ENCODE peak calls at places on chromosome 15, in eight cellular contexts. V, L, C, N, P, A, X and H are unnamed samples.

GRCh38 chr15:80605591-80606150 is 89.4 kb upstream of the ABHD17C start:
- DNase-seq in A (no peak), P (no peak), C (no peak), V (no peak), L (no peak), N (no peak), X (no peak), H (no peak)

GRCh38 chr15:29676961-29677402 is 145.3 kb downstream of the TJP1 start:
- DNase-seq in V (peak), A (no peak), L (peak), X (no peak), C (peak), N (no peak), P (no peak), H (no peak)

GRCh38 chr15:33581032-33581431 is 270.3 kb downstream of the RYR3 start:
- DNase-seq in L (peak), N (peak), P (no peak), C (peak), V (peak), A (no peak), X (no peak), H (peak)

GRCh38 chr15:77070180-77070499 is 769 bp downstream of the TSPAN3 start:
- DNase-seq in V (no peak), P (no peak), X (no peak), N (no peak), C (no peak), A (no peak), L (no peak), H (no peak)

GRCh38 chr15:51185213-51185619 is 90.5 kb upstream of the TNFAIP8L3 start:
- DNase-seq in X (no peak), A (no peak), C (no peak), V (no peak), P (no peak), L (no peak), N (no peak), H (no peak)

GRCh38 chr15:69462493-69463181 is 10.0 kb downstream of the RPLP1 start:
- DNase-seq in V (peak), X (peak), N (peak), P (peak), L (peak), C (peak), A (peak), H (peak)

GRCh38 chr15:25543156-25543555 is 104.3 kb upstream of the UBE3A start:
- DNase-seq in V (peak), N (peak), C (peak), A (peak), L (peak), X (no peak), P (peak), H (peak)

GRCh38 chr15:90231028-90232017 is 2.4 kb downstream of the CIB1 start:
- DNase-seq in P (no peak), V (no peak), N (no peak), A (no peak), L (no peak), X (no peak), C (no peak), H (no peak)

GRCh38 chr15:93563218-93563617 is 474.2 kb upstream of the RGMA start:
- DNase-seq in N (no peak), P (no peak), X (no peak), A (no peak), C (no peak), V (no peak), L (no peak), H (no peak)

GRCh38 chr15:55574096-55574495 is 14.0 kb downstream of the PYGO1 start:
- DNase-seq in P (no peak), N (no peak), X (no peak), V (peak), L (no peak), A (no peak), C (no peak), H (no peak)

GRCh38 chr15:31364301-31365031 is 37.8 kb downstream of the KLF13 start:
- DNase-seq in X (no peak), C (no peak), L (no peak), N (no peak), A (no peak), V (no peak), P (peak), H (no peak)

GRCh38 chr15:85542895-85543331 is 162.5 kb downstream of the AKAP13 start:
- DNase-seq in C (peak), L (peak), A (no peak), V (no peak), X (no peak), P (no peak), N (no peak), H (no peak)

GRCh38 chr15:90774731-90775521 is 57.8 kb downstream of the BLM start:
- DNase-seq in N (peak), C (peak), L (peak), A (no peak), P (no peak), X (peak), V (peak), H (peak)

GRCh38 chr15:37698679-37699078 is 235.8 kb upstream of the TMCO5A start:
- DNase-seq in P (no peak), V (peak), C (peak), L (no peak), N (peak), A (no peak), X (no peak), H (peak)

GRCh38 chr15:90756916-90757315 is 39.8 kb downstream of the BLM start:
- DNase-seq in X (no peak), N (no peak), C (peak), L (peak), P (no peak), A (no peak), V (no peak), H (no peak)

GRCh38 chr15:23565395-23566069 is at the start of gene MKRN3:
- DNase-seq in L (peak), N (peak), C (peak), A (no peak), P (no peak), V (peak), X (peak), H (no peak)

GRCh38 chr15:90594297-90594696 is 64.6 kb downstream of the CRTC3 start:
- DNase-seq in C (peak), L (no peak), V (no peak), A (peak), N (peak), X (no peak), P (peak), H (no peak)

GRCh38 chr15:101481917-101482525 is 7.5 kb downstream of the PCSK6 start:
- DNase-seq in V (no peak), C (no peak), N (no peak), A (no peak), L (no peak), P (no peak), X (no peak), H (no peak)

GRCh38 chr15:95600367-95600766 is 730.1 kb upstream of the NR2F2 start:
- DNase-seq in A (no peak), N (no peak), C (no peak), V (no peak), L (no peak), X (no peak), P (no peak), H (no peak)

GRCh38 chr15:57321973-57322601 is 54.2 kb upstream of the CGNL1 start:
- DNase-seq in V (no peak), P (no peak), A (no peak), X (no peak), N (no peak), L (no peak), C (no peak), H (no peak)

GRCh38 chr15:45892182-45892581 is 257.4 kb downstream of the SQOR start:
- DNase-seq in X (no peak), C (no peak), N (peak), A (no peak), L (no peak), P (no peak), V (no peak), H (peak)

GRCh38 chr15:31382693-31383005 is 56.0 kb downstream of the KLF13 start:
- DNase-seq in A (no peak), X (no peak), V (no peak), C (no peak), N (no peak), L (no peak), P (no peak), H (no peak)

GRCh38 chr15:82108489-82109078 is 62.8 kb upstream of the MEX3B start:
- DNase-seq in N (peak), A (no peak), V (peak), P (peak), L (peak), X (peak), C (peak), H (peak)

GRCh38 chr15:98753726-98754125 is 105.4 kb downstream of the IGF1R start:
- DNase-seq in V (no peak), L (no peak), N (no peak), A (no peak), C (no peak), P (no peak), X (no peak), H (no peak)

GRCh38 chr15:46751303-46751702 is 966.0 kb upstream of the SEMA6D start:
- DNase-seq in P (no peak), X (no peak), C (no peak), L (no peak), A (no peak), V (no peak), N (no peak), H (no peak)

GRCh38 chr15:96066852-96067490 is 263.5 kb upstream of the NR2F2 start:
- DNase-seq in A (no peak), C (peak), X (no peak), P (no peak), L (no peak), V (no peak), N (no peak), H (no peak)

GRCh38 chr15:60905587-60905986 is 323.5 kb downstream of the RORA start:
- DNase-seq in V (no peak), L (no peak), A (no peak), N (no peak), P (no peak), X (no peak), C (no peak), H (no peak)

GRCh38 chr15:76345880-76346665 is 9.5 kb downstream of the ISL2 start:
- DNase-seq in A (no peak), V (no peak), P (no peak), N (no peak), X (no peak), L (no peak), C (no peak), H (no peak)

GRCh38 chr15:29942144-29942543 is 119.9 kb upstream of the TJP1 start:
- DNase-seq in A (no peak), C (no peak), L (no peak), N (no peak), P (no peak), V (no peak), X (no peak), H (no peak)

GRCh38 chr15:32677238-32677750 is 35.8 kb downstream of the SCG5 start:
- DNase-seq in L (no peak), C (peak), X (no peak), V (peak), A (no peak), N (no peak), P (no peak), H (no peak)

GRCh38 chr15:99536422-99537033 is 29.3 kb upstream of the MEF2A start:
- DNase-seq in L (peak), C (peak), N (peak), X (peak), P (peak), A (no peak), V (peak), H (peak)

GRCh38 chr15:48096813-48097212 is 24.0 kb upstream of the SLC24A5 start:
- DNase-seq in N (peak), C (peak), X (no peak), V (peak), P (no peak), L (peak), A (no peak), H (peak)

GRCh38 chr15:80568876-80569605 is 126.1 kb upstream of the ABHD17C start:
- DNase-seq in N (no peak), P (no peak), A (no peak), X (no peak), L (peak), V (no peak), C (no peak), H (no peak)

GRCh38 chr15:29204356-29204755 is 65.3 kb downstream of the NSMCE3 start:
- DNase-seq in X (no peak), L (no peak), P (no peak), C (no peak), N (no peak), V (no peak), A (no peak), H (no peak)

GRCh38 chr15:36936652-36937051 is 163.7 kb downstream of the MEIS2 start:
- DNase-seq in X (no peak), A (no peak), P (no peak), C (peak), L (peak), V (peak), N (peak), H (peak)

GRCh38 chr15:26449296-26449695 is 323.6 kb downstream of the GABRB3 start:
- DNase-seq in N (peak), P (no peak), A (no peak), L (no peak), C (peak), V (peak), X (no peak), H (peak)

GRCh38 chr15:76328106-76328696 is 8.4 kb upstream of the ISL2 start:
- DNase-seq in L (no peak), C (no peak), X (no peak), P (no peak), N (no peak), A (no peak), V (no peak), H (no peak)

GRCh38 chr15:32819406-32819930 is 101.7 kb downstream of the GREM1 start:
- DNase-seq in V (peak), N (peak), X (no peak), A (no peak), C (peak), P (no peak), L (no peak), H (no peak)

GRCh38 chr15:88529021-88529630 is 17.4 kb downstream of the DET1 start:
- DNase-seq in A (no peak), L (peak), P (no peak), V (peak), N (peak), C (no peak), X (no peak), H (peak)

DNA sequence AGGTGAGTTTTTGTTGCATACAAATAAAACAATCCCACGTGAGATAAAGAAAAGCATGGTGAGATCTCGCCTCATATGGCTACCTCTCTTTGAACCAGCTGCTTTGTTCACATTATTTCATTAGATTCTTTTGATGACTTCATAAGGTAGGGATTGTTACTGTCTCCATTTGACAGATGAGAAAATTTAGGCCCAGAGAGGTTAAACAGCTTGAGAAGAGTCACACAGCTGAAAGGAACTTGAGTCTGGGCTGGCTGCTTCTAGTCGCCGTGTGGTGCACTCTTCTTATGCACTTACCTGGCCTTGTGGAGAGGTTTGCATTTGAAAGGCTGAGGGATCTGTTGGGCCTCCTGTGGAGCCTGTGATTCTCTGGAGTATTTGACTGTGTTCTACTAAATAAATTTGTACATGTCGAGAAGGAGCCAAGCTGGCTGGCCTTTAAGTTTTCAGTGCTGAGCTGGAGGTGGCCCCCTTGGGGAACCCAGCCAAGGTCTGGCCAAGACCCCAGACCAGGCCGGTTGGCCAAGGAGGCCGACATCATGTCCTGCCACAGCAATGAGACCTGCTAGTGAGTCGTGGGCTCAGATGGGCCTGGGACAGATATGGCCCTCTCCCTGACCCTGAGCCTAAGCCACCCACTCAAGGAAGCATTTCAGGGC is 125.1 kb downstream of the SMAD6 start:
- DNase-seq in N (no peak), X (no peak), L (no peak), C (no peak), V (no peak), A (no peak), P (no peak), H (no peak)
- TF ChIP-seq CTCF in N (no peak), X (no peak), L (no peak), C (no peak), V (no peak), A (no peak), P (no peak), H (no peak)

GRCh38 chr15:44426975-44427755 is at the start of gene CTDSPL2:
- DNase-seq in P (peak), N (peak), X (peak), L (peak), C (peak), A (peak), V (peak), H (peak)
- TF ChIP-seq CTCF in P (peak), N (no peak), X (peak), L (peak), C (peak), A (no peak), V (no peak), H (peak)

GRCh38 chr15:41583795-41584194 is 24.8 kb downstream of the TYRO3 start:
- DNase-seq in L (no peak), P (no peak), A (no peak), X (no peak), V (no peak), C (no peak), N (no peak), H (no peak)

GRCh38 chr15:41577863-41578735 is 19.1 kb downstream of the TYRO3 start:
- DNase-seq in P (no peak), C (no peak), V (no peak), X (no peak), A (no peak), L (no peak), N (no peak), H (no peak)

GRCh38 chr15:41578736-41579383 is 19.8 kb downstream of the TYRO3 start:
- DNase-seq in C (no peak), X (no peak), L (no peak), V (no peak), N (no peak), P (no peak), A (no peak), H (no peak)

GRCh38 chr15:41584636-41585139 is 25.7 kb downstream of the TYRO3 start:
- DNase-seq in V (no peak), X (no peak), N (no peak), L (no peak), A (no peak), P (no peak), C (no peak), H (no peak)

GRCh38 chr15:41581110-41581509 is 22.1 kb downstream of the TYRO3 start:
- DNase-seq in N (no peak), P (no peak), L (no peak), V (peak), X (peak), C (no peak), A (no peak), H (no peak)
- TF ChIP-seq CTCF in N (peak), P (no peak), L (peak), V (peak), X (peak), C (peak), A (no peak), H (peak)

GRCh38 chr15:49215768-49216739 is 46.0 kb downstream of the GALK2 start:
- DNase-seq in X (peak), N (no peak), P (peak), A (no peak), C (peak), L (no peak), V (no peak), H (peak)
- TF ChIP-seq CTCF in X (peak), N (no peak), P (no peak), A (no peak), C (no peak), L (no peak), V (no peak), H (no peak)

GRCh38 chr15:78506971-78507830 is at the start of gene HYKK:
- DNase-seq in V (peak), L (peak), X (peak), A (peak), C (peak), P (peak), N (peak), H (peak)
- TF ChIP-seq CTCF in V (peak), L (no peak), X (no peak), A (no peak), C (no peak), P (no peak), N (no peak), H (no peak)

GRCh38 chr15:84022516-84022915 is 213.1 kb upstream of the GOLGA6L4 start:
- DNase-seq in V (no peak), L (no peak), C (no peak), A (no peak), X (no peak), N (no peak), P (no peak), H (no peak)

GRCh38 chr15:84023636-84024035 is 211.9 kb upstream of the GOLGA6L4 start:
- DNase-seq in V (peak), C (peak), N (peak), X (peak), L (peak), A (no peak), P (peak), H (no peak)
- TF ChIP-seq CTCF in V (peak), C (peak), N (peak), X (peak), L (peak), A (no peak), P (peak), H (peak)

GRCh38 chr15:70636540-70637165 is 126.7 kb downstream of the UACA start:
- DNase-seq in V (peak), A (no peak), X (peak), L (no peak), N (peak), P (no peak), C (peak), H (no peak)
- TF ChIP-seq CTCF in V (peak), A (no peak), X (peak), L (peak), N (peak), P (no peak), C (peak), H (peak)

DNA sequence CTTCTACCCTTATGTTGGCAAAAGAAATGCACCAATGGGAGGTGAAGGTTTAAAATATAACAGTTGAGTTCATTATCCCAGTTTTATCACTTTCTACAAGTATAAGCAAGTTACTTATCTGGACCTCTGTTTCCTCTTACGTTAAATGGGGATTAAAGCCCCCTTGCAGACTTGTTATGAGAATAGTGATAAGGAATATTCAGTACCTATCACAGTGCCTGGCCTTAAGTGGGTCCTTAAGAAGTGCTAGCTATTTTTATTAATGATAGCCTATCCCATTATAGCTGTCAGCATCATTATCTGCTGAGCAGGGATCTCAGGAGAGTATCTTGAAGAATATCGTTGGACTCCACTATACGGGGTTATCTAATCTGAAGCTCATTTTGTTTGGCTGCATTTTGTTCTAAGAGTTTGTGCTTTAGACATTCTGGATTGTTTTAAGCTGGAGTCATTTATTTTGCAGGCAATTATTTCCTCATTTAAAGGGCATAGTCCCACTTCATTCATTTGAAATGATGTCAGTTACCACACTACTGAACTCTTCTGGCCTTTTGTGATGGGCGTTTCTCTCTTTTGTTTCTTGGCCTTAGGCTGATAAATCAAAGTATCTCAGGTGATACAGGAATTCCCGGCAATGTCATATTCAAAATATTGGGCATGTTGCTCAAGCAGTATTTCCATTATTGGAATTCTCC is 28.9 kb downstream of the RAB8B start:
- DNase-seq in L (peak), N (peak), X (no peak), C (peak), V (peak), A (no peak), P (no peak), H (peak)
- TF ChIP-seq CTCF in L (no peak), N (no peak), X (no peak), C (no peak), V (no peak), A (no peak), P (no peak), H (no peak)

DNA sequence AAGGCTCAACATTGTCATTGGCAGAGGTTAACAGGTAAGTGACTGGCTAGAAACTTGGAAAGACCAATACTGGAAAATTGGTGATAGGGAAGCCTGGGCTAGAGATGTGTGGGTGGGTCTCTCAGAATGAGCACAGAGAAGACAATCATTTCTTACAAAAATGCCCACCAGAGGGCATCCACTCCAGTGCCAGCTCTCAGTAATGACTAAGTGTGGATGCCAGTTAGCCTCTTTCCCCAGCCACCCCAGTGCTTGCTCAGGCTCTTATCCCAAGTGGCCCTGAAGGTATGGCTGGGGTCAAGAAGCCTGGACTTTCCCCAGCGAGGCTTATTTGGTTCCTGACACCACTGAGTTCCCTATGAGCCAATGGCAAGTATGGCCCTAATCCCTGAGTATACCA is 115.9 kb upstream of the ST8SIA2 start:
- DNase-seq in V (peak), P (no peak), A (no peak), C (peak), X (peak), N (peak), L (no peak), H (no peak)
- TF ChIP-seq CTCF in V (no peak), P (peak), A (no peak), C (no peak), X (peak), N (peak), L (no peak), H (peak)